ENCODE peak calls at places on chromosomes 6 and 20, in nine cellular contexts. H, E, C, U, F, K, V, B and S are unnamed samples.

GRCh38 chr20:63155266-63156165 is 60.4 kb downstream of the YTHDF1 start:
- DNase-seq in H (no peak), E (no peak), C (no peak), U (no peak), F (no peak), K (no peak), V (no peak), B (no peak), S (no peak)

GRCh38 chr20:22452442-22453011 is 131.8 kb downstream of the FOXA2 start:
- DNase-seq in H (no peak), E (no peak), C (no peak), U (no peak), F (no peak), K (no peak), V (no peak), B (no peak), S (no peak)

GRCh38 chr6:127299522-127300240 is 33.0 kb downstream of the RNF146 start:
- DNase-seq in H (no peak), E (no peak), C (no peak), U (peak; percentile 48), F (no peak), K (no peak), V (no peak), B (no peak), S (no peak)

GRCh38 chr6:137033828-137034227 is 10.9 kb downstream of the IL20RA start:
- DNase-seq in H (no peak), E (no peak), C (no peak), U (no peak), F (no peak), K (no peak), V (no peak), B (no peak), S (no peak)

GRCh38 chr20:49323622-49324238 is 45.9 kb upstream of the ZNFX1 start:
- DNase-seq in H (peak; percentile 30), E (peak; percentile 47), C (peak; percentile 57), U (peak; percentile 72), F (peak; percentile 42), K (peak; percentile 57), V (no peak), B (no peak), S (peak; percentile 74)

GRCh38 chr6:122568865-122569264 is 41.3 kb upstream of the PKIB start:
- DNase-seq in H (no peak), E (no peak), C (no peak), U (no peak), F (no peak), K (no peak), V (no peak), B (no peak), S (no peak)

GRCh38 chr20:2872304-2873009 is 824 bp upstream of the PTPRA start:
- DNase-seq in H (no peak), E (peak; percentile 71), C (no peak), U (peak; percentile 54), F (peak; percentile 43), K (no peak), V (peak; percentile 27), B (peak; percentile 64), S (peak; percentile 52)

GRCh38 chr20:57434390-57434700 is 43.1 kb downstream of the RBM38 start:
- DNase-seq in H (no peak), E (no peak), C (no peak), U (no peak), F (no peak), K (no peak), V (no peak), B (no peak), S (no peak)

GRCh38 chr6:50718058-50718457 is 4.7 kb downstream of the TFAP2D start:
- DNase-seq in H (no peak), E (no peak), C (no peak), U (no peak), F (no peak), K (no peak), V (no peak), B (no peak), S (no peak)

DNA sequence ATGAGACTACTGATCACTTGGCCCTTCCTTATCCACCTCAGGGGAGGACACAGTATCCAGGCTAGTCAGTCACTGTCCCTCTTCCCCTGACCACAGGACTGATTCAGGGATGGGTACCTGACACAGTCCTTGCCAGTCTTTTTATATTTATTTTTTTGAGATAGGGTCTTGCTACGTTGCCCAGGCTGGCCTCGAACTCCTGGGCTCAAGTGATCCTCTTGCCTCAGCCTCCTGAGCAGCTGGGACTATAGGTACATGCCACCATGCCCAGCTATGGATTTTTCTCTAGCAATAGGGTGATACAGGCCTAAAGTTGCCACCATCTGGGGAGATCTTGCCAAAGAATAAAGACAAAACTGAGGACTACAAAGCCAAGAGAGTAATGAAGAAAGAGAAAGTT is 10.2 kb downstream of the TUBB2B start:
- DNase-seq in H (no peak), E (no peak), C (no peak), U (no peak), F (no peak), K (no peak), V (no peak), B (no peak), S (no peak)
- TF ChIP-seq CTCF in H (no peak), E (no peak), C (no peak), U (no peak), F (no peak), K (no peak), V (no peak), B (no peak), S (no peak)

DNA sequence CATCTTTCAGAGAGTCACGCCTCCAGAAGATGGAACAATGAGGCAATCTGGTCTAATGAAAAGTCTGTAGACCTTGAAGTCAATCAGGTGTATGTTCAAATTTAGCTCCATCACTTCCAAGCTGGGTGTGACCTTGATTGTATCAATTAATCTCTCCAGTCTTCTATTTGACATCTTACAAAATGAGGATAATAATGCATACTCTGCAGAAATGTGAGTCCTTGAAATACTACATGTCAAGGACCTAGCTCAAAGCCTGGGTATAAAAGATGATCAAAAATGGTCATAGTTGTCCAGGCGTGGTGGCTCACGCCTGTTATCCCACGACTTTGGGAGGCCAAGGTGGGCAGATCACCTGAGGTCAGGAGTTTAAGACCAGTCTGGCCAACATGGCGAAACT is 29.8 kb downstream of the CGA start:
- DNase-seq in H (no peak), E (no peak), C (no peak), U (no peak), F (no peak), K (no peak), V (no peak), B (no peak), S (no peak)
- TF ChIP-seq CTCF in H (no peak), E (no peak), C (no peak), U (no peak), F (no peak), K (no peak), V (no peak), B (no peak), S (no peak)

GRCh38 chr6:30670760-30671527 is 1.9 kb downstream of the DHX16 start:
- DNase-seq in H (no peak), E (no peak), C (no peak), U (peak; percentile 39), F (peak; percentile 44), K (no peak), V (no peak), B (no peak), S (no peak)
- TF ChIP-seq CTCF in H (peak; percentile 34), E (no peak), C (no peak), U (peak; percentile 34), F (peak; percentile 20), K (peak; percentile 12), V (no peak), B (no peak), S (no peak)

GRCh38 chr6:154341326-154341725 is 15.3 kb downstream of the IPCEF1 start:
- DNase-seq in H (no peak), E (no peak), C (no peak), U (no peak), F (no peak), K (no peak), V (no peak), B (no peak), S (no peak)

GRCh38 chr6:154347981-154348380 is 8.6 kb downstream of the IPCEF1 start:
- DNase-seq in H (no peak), E (no peak), C (no peak), U (no peak), F (no peak), K (no peak), V (no peak), B (no peak), S (no peak)

GRCh38 chr6:154341876-154342275 is 14.7 kb downstream of the IPCEF1 start:
- DNase-seq in H (no peak), E (no peak), C (no peak), U (no peak), F (no peak), K (no peak), V (no peak), B (no peak), S (peak; percentile 14)

GRCh38 chr6:154345811-154346210 is 10.8 kb downstream of the IPCEF1 start:
- DNase-seq in H (no peak), E (no peak), C (no peak), U (no peak), F (no peak), K (no peak), V (no peak), B (no peak), S (no peak)

GRCh38 chr6:154343473-154344308 is 12.9 kb downstream of the IPCEF1 start:
- DNase-seq in H (no peak), E (peak; percentile 43), C (no peak), U (peak; percentile 68), F (no peak), K (no peak), V (peak; percentile 72), B (peak; percentile 81), S (no peak)
- TF ChIP-seq CTCF in H (peak; percentile 39), E (no peak), C (no peak), U (peak; percentile 53), F (no peak), K (peak; percentile 33), V (peak; percentile 71), B (no peak), S (no peak)

GRCh38 chr6:43180058-43180457 is 1.9 kb upstream of the CUL9 start:
- DNase-seq in H (no peak), E (no peak), C (no peak), U (no peak), F (no peak), K (no peak), V (no peak), B (no peak), S (no peak)
- TF ChIP-seq CTCF in H (no peak), E (no peak), C (no peak), U (no peak), F (no peak), K (no peak), V (no peak), B (no peak), S (no peak)

DNA sequence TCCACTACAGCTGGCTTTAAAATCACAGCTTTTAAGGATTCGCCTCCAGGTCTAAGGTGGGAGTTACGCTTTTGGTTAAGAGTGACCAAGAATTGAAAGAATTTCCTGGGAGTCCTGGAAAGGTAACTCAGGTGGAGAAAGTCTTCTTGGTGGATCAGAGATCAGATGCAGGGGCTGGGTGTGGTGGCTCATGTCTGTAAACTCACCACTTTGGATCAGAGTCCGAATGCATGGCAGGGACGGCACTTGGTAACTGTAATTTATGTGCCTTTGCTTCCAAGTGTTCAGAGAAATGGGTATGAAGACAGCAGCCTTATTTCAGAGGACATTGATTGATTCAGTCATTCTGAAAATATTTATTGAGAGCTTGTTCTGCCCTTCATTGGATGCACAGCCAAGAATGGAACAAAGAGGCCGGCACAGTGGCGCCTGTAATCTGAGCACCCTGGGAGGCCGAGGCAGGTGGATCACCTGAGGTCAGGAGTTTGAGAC is 18.0 kb upstream of the JARID2 start:
- DNase-seq in H (no peak), E (no peak), C (no peak), U (no peak), F (no peak), K (no peak), V (no peak), B (no peak), S (no peak)
- TF ChIP-seq CTCF in H (no peak), E (no peak), C (no peak), U (no peak), F (no peak), K (no peak), V (no peak), B (no peak), S (no peak)

GRCh38 chr6:15596241-15596896 is 66.5 kb downstream of the DTNBP1 start:
- DNase-seq in H (no peak), E (no peak), C (no peak), U (no peak), F (no peak), K (no peak), V (no peak), B (no peak), S (no peak)
- TF ChIP-seq CTCF in H (no peak), E (no peak), C (no peak), U (no peak), F (no peak), K (no peak), V (no peak), B (no peak), S (no peak)